ENCODE peak calls at places on chromosomes 7 and 10, in ten cellular contexts. A, F, M, W, L, J, C, P, O and Q are unnamed samples.

GRCh38 chr10:71267508-71268240 is 51.4 kb upstream of the SLC29A3 start:
- DNase-seq in A (no peak), F (no peak), M (no peak), W (no peak), L (no peak), J (no peak), C (no peak), P (no peak), O (no peak), Q (no peak)

GRCh38 chr7:98483964-98484545 is 83.2 kb upstream of the BAIAP2L1 start:
- DNase-seq in A (no peak), F (no peak), M (no peak), W (no peak), L (no peak), J (no peak), C (no peak), P (no peak), O (no peak), Q (no peak)

GRCh38 chr10:102542800-102543418 is 39.1 kb downstream of the SUFU start:
- DNase-seq in A (no peak), F (no peak), M (no peak), W (no peak), L (no peak), J (peak), C (no peak), P (peak), O (peak), Q (no peak)

GRCh38 chr7:45001138-45001694 is 1.2 kb downstream of the CCM2 start:
- DNase-seq in A (peak), F (no peak), M (no peak), W (no peak), L (peak), J (peak), C (no peak), P (no peak), O (no peak), Q (no peak)

GRCh38 chr10:110184363-110184762 is 23.0 kb upstream of the MXI1 start:
- DNase-seq in A (no peak), F (no peak), M (no peak), W (no peak), L (no peak), J (no peak), C (no peak), P (no peak), O (no peak), Q (no peak)

GRCh38 chr10:110568055-110568735 is 700 bp downstream of the SMC3 start:
- DNase-seq in A (no peak), F (no peak), M (peak), W (no peak), L (peak), J (peak), C (peak), P (no peak), O (no peak), Q (peak)

GRCh38 chr7:151757274-151757673 is 119.6 kb downstream of the PRKAG2 start:
- DNase-seq in A (no peak), F (no peak), M (no peak), W (no peak), L (no peak), J (no peak), C (no peak), P (no peak), O (peak), Q (no peak)

GRCh38 chr10:12727832-12728215 is 273.7 kb downstream of the CCDC3 start:
- DNase-seq in A (no peak), F (no peak), M (no peak), W (no peak), L (peak), J (no peak), C (no peak), P (no peak), O (no peak), Q (no peak)

GRCh38 chr10:2604891-2605290 is 462.5 kb upstream of the PFKP start:
- DNase-seq in A (no peak), F (no peak), M (no peak), W (no peak), L (no peak), J (no peak), C (no peak), P (no peak), O (no peak), Q (no peak)

GRCh38 chr10:4069491-4069890 is 284.5 kb upstream of the KLF6 start:
- DNase-seq in A (no peak), F (no peak), M (no peak), W (no peak), L (no peak), J (peak), C (no peak), P (peak), O (no peak), Q (no peak)

GRCh38 chr7:5218564-5219360 is 28.7 kb downstream of the WIPI2 start:
- DNase-seq in A (peak), F (no peak), M (no peak), W (no peak), L (no peak), J (no peak), C (no peak), P (no peak), O (no peak), Q (peak)

GRCh38 chr10:118950190-118950658 is 79.3 kb upstream of the NANOS1 start:
- DNase-seq in A (no peak), F (no peak), M (no peak), W (no peak), L (no peak), J (peak), C (no peak), P (no peak), O (no peak), Q (no peak)

GRCh38 chr7:157000741-157001653 is 9.5 kb downstream of the MNX1 start:
- DNase-seq in A (no peak), F (no peak), M (no peak), W (no peak), L (no peak), J (no peak), C (no peak), P (no peak), O (no peak), Q (no peak)

GRCh38 chr7:17005277-17005676 is 123.5 kb upstream of the AGR3 start:
- DNase-seq in A (no peak), F (no peak), M (no peak), W (no peak), L (no peak), J (no peak), C (no peak), P (no peak), O (no peak), Q (no peak)

GRCh38 chr7:27105161-27106122 is 3.0 kb upstream of the HOXA2 start:
- DNase-seq in A (no peak), F (no peak), M (no peak), W (no peak), L (no peak), J (no peak), C (no peak), P (no peak), O (no peak), Q (no peak)

GRCh38 chr7:138459300-138460175 is 521 bp upstream of the TRIM24 start:
- DNase-seq in A (no peak), F (peak), M (peak), W (peak), L (peak), J (peak), C (peak), P (peak), O (no peak), Q (peak)

GRCh38 chr7:44379366-44380178 is 54.2 kb upstream of the CAMK2B start:
- DNase-seq in A (no peak), F (no peak), M (no peak), W (no peak), L (no peak), J (peak), C (no peak), P (no peak), O (no peak), Q (no peak)

GRCh38 chr7:107792364-107792763 is 10.7 kb downstream of the SLC26A3 start:
- DNase-seq in A (no peak), F (no peak), M (no peak), W (no peak), L (no peak), J (no peak), C (no peak), P (no peak), O (no peak), Q (no peak)

GRCh38 chr10:133278577-133279265 is 2.1 kb upstream of the ADAM8 start:
- DNase-seq in A (peak), F (no peak), M (peak), W (no peak), L (no peak), J (peak), C (no peak), P (no peak), O (no peak), Q (no peak)

DNA sequence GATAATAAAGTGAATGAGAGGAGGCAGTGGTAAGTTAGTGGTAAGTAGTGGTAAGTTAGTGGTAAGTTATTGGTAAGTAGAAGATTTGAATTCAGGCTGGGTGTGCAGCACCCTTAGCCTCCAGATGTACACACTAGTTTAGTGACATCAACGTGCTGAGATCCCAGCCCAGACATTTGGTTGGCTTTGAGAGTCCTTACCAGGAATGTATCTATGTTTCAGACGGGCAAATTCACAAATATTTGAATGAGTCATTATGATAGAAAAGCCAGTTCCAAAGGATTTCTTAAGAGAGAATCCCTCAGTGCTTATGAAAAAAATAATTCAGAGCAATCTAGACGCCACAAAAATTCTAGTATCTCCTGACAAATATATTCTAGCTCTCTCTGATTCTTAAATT is 70.0 kb downstream of the ARL4A start:
- DNase-seq in A (no peak), F (no peak), M (no peak), W (no peak), L (no peak), J (peak), C (no peak), P (peak), O (peak), Q (no peak)
- H3K4me3 ChIP-seq in A (no peak), F (no peak), M (no peak), W (no peak), L (no peak), J (no peak), C (no peak), P (no peak), O (no peak), Q (no peak)

DNA sequence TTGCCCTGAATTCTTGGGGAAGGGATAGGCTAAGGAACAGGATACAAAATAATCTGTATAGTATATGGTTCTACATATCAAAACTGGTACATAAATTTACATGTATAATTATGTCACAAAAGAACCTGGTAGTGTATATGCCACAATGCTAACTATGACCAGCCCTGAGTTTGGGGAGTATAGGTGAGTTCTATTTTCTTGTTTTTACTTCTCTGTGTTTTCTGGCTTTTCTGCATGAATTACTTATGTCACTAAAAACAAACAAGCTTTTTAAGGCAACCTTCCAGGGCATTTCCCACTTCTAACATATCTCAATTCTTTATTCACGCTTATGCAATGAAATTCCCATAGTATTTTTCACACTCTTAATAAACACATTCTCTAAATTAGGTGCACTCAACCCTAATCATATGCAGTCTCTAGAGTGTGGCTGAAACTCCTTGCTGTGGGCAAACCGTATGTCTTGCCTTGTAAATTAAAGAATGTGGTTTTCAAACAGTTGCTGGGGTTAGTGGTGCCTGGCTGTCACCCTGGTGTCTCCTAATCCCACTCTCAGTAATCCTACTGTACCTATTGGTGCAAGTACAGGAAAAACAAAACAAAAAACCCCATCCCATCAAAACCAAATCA is 14.0 kb upstream of the INSIG1 start:
- DNase-seq in A (no peak), F (no peak), M (no peak), W (no peak), L (no peak), J (no peak), C (no peak), P (no peak), O (no peak), Q (no peak)
- H3K4me3 ChIP-seq in A (no peak), F (no peak), M (no peak), W (no peak), L (no peak), J (no peak), C (no peak), P (no peak), O (no peak), Q (no peak)

GRCh38 chr10:5547684-5547933 is 22.8 kb downstream of the CALML3 start:
- DNase-seq in A (no peak), F (no peak), M (no peak), W (no peak), L (no peak), J (peak), C (no peak), P (no peak), O (no peak), Q (no peak)

GRCh38 chr10:5547934-5548660 is 23.3 kb downstream of the CALML3 start:
- DNase-seq in A (no peak), F (peak), M (peak), W (no peak), L (no peak), J (peak), C (no peak), P (no peak), O (no peak), Q (no peak)

GRCh38 chr10:5545426-5545777 is 20.6 kb downstream of the CALML3 start:
- DNase-seq in A (no peak), F (no peak), M (no peak), W (no peak), L (no peak), J (no peak), C (no peak), P (no peak), O (no peak), Q (no peak)

GRCh38 chr10:5545778-5546710 is 21.3 kb downstream of the CALML3 start:
- DNase-seq in A (no peak), F (peak), M (peak), W (no peak), L (no peak), J (peak), C (peak), P (peak), O (no peak), Q (peak)

DNA sequence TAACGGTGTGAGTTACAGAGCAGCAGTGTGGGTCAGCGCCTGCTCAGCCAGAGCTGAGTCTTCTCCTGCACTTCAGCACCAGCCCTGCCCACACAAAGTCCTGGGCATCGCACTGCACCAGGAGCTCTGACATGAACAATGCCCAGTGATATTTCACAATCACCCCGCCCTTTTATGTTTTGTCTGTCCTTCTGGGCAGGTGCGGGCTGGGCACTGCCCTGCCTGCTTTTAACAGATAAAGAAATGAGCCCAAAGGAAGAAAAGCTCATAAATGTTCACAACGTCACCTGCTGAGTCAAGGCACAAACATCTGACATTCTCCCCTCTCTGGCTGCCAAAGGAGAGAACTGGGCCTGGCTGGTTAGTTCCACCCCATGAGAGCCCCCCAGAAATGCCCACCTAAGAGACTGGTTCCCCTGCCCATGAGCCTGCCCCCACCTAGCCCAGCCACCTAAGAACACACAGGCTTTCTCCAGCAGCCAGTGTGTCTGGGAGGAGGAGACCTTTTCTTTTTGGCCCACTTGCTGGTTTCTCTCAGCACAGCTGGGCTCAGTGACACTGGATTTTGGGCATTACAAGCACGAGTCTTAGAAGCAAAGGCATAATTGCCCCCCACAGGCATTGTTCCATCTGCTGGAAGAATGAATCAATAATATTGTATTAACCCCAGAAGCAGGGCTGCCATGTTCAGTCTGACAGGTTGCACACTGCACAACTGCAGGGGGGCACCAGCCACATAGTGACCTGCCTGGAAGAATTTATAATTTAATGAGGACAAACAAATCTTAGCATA is 22.3 kb downstream of the CALML3 start:
- DNase-seq in A (no peak), F (peak), M (peak), W (no peak), L (no peak), J (peak), C (peak), P (no peak), O (no peak), Q (no peak)
- H3K4me3 ChIP-seq in A (no peak), F (peak), M (no peak), W (no peak), L (no peak), J (no peak), C (no peak), P (no peak), O (no peak), Q (no peak)

GRCh38 chr7:64463636-64464375 is 99.1 kb downstream of the ZNF680 start:
- DNase-seq in A (no peak), F (peak), M (peak), W (no peak), L (no peak), J (peak), C (peak), P (no peak), O (peak), Q (peak)
- H3K4me3 ChIP-seq in A (no peak), F (peak), M (peak), W (no peak), L (no peak), J (peak), C (peak), P (peak), O (peak), Q (no peak)

GRCh38 chr7:1940402-1940786 is 270.3 kb downstream of the ELFN1 start:
- DNase-seq in A (peak), F (peak), M (peak), W (no peak), L (no peak), J (peak), C (no peak), P (no peak), O (no peak), Q (no peak)

GRCh38 chr7:1941464-1942025 is 271.5 kb downstream of the ELFN1 start:
- DNase-seq in A (no peak), F (no peak), M (peak), W (no peak), L (no peak), J (no peak), C (no peak), P (no peak), O (no peak), Q (no peak)

GRCh38 chr7:1940863-1941262 is 270.8 kb downstream of the ELFN1 start:
- DNase-seq in A (no peak), F (no peak), M (peak), W (no peak), L (no peak), J (no peak), C (no peak), P (no peak), O (no peak), Q (no peak)

GRCh38 chr7:1938788-1939433 is 268.8 kb downstream of the ELFN1 start:
- DNase-seq in A (no peak), F (no peak), M (peak), W (no peak), L (no peak), J (no peak), C (no peak), P (no peak), O (no peak), Q (no peak)

DNA sequence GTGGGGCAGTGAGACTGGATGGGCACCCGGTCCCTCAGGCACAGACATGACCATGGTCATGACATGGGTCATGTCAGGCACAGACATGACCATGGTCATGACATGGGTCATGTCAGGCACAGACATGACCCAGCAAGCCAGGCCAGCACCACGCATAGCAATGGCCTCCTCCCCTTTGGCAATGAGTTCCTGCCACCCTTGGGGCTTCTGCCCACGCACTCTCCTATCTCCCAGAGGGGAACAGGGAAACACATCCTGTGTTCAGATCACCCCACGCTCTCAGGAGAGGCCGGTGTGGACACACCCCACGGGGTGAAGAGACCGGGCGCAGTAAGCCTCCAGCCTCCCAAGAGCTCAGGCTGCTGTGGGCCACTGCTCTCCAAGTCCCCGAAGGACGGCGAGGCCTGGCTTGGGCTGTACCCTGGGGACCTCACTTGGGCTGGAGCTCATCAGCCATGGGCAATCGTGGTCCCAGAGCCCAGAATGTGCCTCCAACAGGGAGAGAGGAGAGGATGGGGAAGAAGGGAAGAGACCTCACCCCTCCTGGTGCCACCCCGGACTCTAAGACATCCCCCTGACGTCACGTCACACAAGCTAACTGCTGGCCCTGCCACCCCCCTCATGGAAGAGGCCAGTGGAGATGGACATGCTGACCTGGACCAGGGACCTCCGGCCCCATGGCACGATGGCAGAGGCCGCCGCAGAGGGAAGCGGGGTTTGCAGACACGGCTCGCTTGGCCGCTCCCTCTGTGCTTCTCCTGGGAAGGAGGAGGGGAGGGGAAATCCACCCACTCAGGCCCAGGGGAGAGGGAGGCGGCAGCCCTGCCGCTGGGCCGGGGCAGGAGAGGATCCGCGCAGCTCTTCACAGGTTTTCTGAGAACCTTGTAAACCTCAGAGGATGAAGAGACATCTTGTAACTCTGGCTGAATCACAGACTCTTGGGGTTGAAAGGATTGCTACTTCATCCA is 269.6 kb downstream of the ELFN1 start:
- DNase-seq in A (peak), F (no peak), M (peak), W (no peak), L (no peak), J (peak), C (no peak), P (no peak), O (no peak), Q (no peak)
- H3K4me3 ChIP-seq in A (peak), F (no peak), M (peak), W (peak), L (no peak), J (no peak), C (no peak), P (no peak), O (no peak), Q (peak)

DNA sequence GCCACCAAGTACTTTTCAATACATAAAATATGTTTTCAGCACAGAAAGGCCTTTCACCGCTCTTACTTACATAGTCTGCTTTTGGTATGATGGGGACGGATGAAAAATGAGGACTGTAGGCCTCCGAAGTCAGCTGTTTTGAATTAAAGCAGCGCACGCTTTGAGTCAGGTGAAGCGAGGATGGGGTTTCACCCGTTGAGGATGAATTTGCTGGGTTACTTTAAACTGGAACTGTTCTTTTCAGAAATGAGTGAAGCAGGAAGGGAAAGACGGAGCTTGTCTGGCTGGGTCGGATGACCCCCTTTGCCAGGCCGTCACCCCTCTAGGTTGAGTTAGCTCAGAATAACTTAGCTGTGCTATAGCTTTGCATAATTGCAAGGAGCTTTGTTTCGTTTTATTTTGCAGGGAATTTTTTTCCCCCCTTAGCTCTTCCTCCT is 40.0 kb downstream of the CUX1 start:
- DNase-seq in A (no peak), F (no peak), M (no peak), W (no peak), L (no peak), J (no peak), C (no peak), P (no peak), O (no peak), Q (no peak)
- H3K4me3 ChIP-seq in A (peak), F (peak), M (peak), W (no peak), L (no peak), J (no peak), C (no peak), P (no peak), O (no peak), Q (peak)